ENCODE peak calls at places on chromosome 17, in ten cellular contexts. L, V, A, P, J, R, N, Z, W and K are unnamed samples.

GRCh38 chr17:15456972-15457722 is 10.3 kb downstream of the CDRT4 start:
- DNase-seq in L (no peak), V (no peak), J (no peak), R (peak), A (peak), W (no peak), N (peak), Z (peak), P (peak), K (peak)

GRCh38 chr17:19538095-19539039 is 4.7 kb downstream of the SLC47A1 start:
- DNase-seq in R (peak), W (no peak), L (no peak), A (no peak), Z (no peak), N (peak), J (no peak), V (peak), P (peak), K (no peak)

GRCh38 chr17:56939869-56940484 is 20.9 kb downstream of the COIL start:
- DNase-seq in P (no peak), J (no peak), V (peak), L (peak), N (no peak), R (no peak), A (no peak), W (no peak), Z (peak), K (peak)

GRCh38 chr17:58328195-58329034 is at the start of gene TSPOAP1:
- DNase-seq in V (peak), R (no peak), P (no peak), W (no peak), J (peak), N (no peak), L (peak), A (no peak), Z (no peak), K (no peak)

GRCh38 chr17:50464736-50465135 is 3.9 kb downstream of the CHAD start:
- DNase-seq in P (no peak), R (peak), J (peak), Z (no peak), V (no peak), A (no peak), N (no peak), L (no peak), W (no peak), K (no peak)

GRCh38 chr17:47254403-47254943 is 846 bp downstream of the ITGB3 start:
- DNase-seq in A (no peak), L (no peak), Z (no peak), P (no peak), N (no peak), V (peak), J (no peak), R (no peak), W (no peak), K (no peak)

GRCh38 chr17:64007838-64008282 is 9.7 kb downstream of the PRR29 start:
- DNase-seq in Z (no peak), J (no peak), W (peak), P (no peak), R (no peak), V (no peak), A (no peak), L (no peak), N (no peak), K (no peak)

GRCh38 chr17:79026345-79027273 is 2.6 kb downstream of the C1QTNF1 start:
- DNase-seq in W (peak), N (no peak), J (no peak), R (peak), L (no peak), V (no peak), A (peak), P (peak), Z (peak), K (peak)

GRCh38 chr17:53186004-53186403 is 636.7 kb upstream of the KIF2B start:
- DNase-seq in Z (no peak), R (no peak), J (no peak), V (peak), P (no peak), N (no peak), W (no peak), A (no peak), L (no peak), K (no peak)

GRCh38 chr17:40846515-40847155 is 20.4 kb downstream of the KRT12 start:
- DNase-seq in L (no peak), W (no peak), V (no peak), N (no peak), Z (peak), A (no peak), P (no peak), R (no peak), J (no peak), K (peak)

GRCh38 chr17:62380253-62380652 is at the start of gene EFCAB3:
- DNase-seq in L (no peak), N (no peak), V (no peak), Z (no peak), J (no peak), W (no peak), R (no peak), P (no peak), A (no peak), K (no peak)

GRCh38 chr17:44982113-44982702 is 14.1 kb upstream of the C1QL1 start:
- DNase-seq in Z (no peak), J (no peak), A (no peak), P (no peak), N (no peak), L (no peak), R (no peak), W (no peak), V (no peak), K (no peak)

GRCh38 chr17:57876023-57876865 is 26.4 kb upstream of the MRPS23 start:
- DNase-seq in N (no peak), Z (no peak), P (no peak), L (no peak), R (no peak), V (peak), W (no peak), A (no peak), J (no peak), K (no peak)

GRCh38 chr17:50661795-50662391 is 27.2 kb downstream of the ABCC3 start:
- DNase-seq in A (no peak), P (peak), W (peak), N (peak), R (no peak), Z (peak), L (no peak), V (peak), J (peak), K (peak)

GRCh38 chr17:67491009-67491677 is 114.1 kb downstream of the PITPNC1 start:
- DNase-seq in V (peak), P (peak), N (peak), L (peak), Z (peak), R (peak), W (peak), A (peak), J (peak), K (peak)

GRCh38 chr17:27588354-27588753 is 42.6 kb upstream of the LGALS9 start:
- DNase-seq in N (no peak), P (no peak), Z (no peak), R (peak), J (no peak), W (no peak), V (no peak), A (no peak), L (no peak), K (no peak)

GRCh38 chr17:35765086-35765710 is 4.5 kb downstream of the C17orf50 start:
- DNase-seq in V (no peak), L (peak), P (no peak), Z (no peak), R (no peak), J (peak), W (no peak), N (no peak), A (no peak), K (no peak)

GRCh38 chr17:55873017-55873758 is 122.3 kb downstream of the PCTP start:
- DNase-seq in L (no peak), Z (no peak), V (no peak), N (no peak), R (no peak), A (no peak), W (no peak), P (no peak), J (no peak), K (no peak)

GRCh38 chr17:68291836-68292688 is 767 bp downstream of the ARSG start:
- DNase-seq in L (peak), A (peak), N (peak), J (peak), R (peak), P (peak), Z (peak), V (peak), W (peak), K (peak)

GRCh38 chr17:38598536-38598935 is 7.2 kb downstream of the SRCIN1 start:
- DNase-seq in N (no peak), L (peak), Z (peak), R (no peak), P (no peak), V (peak), J (no peak), A (no peak), W (peak), K (peak)

GRCh38 chr17:28807925-28808641 is 34.5 kb downstream of the FAM222B start:
- DNase-seq in P (peak), A (no peak), L (no peak), Z (peak), N (peak), R (no peak), J (no peak), W (no peak), V (no peak), K (peak)

GRCh38 chr17:78899361-78900260 is 3.4 kb downstream of the CEP295NL start:
- DNase-seq in W (no peak), L (peak), Z (no peak), P (no peak), A (peak), V (peak), J (peak), N (no peak), R (peak), K (no peak)

GRCh38 chr17:78462148-78462547 is 83.7 kb downstream of the PGS1 start:
- DNase-seq in L (no peak), A (no peak), J (no peak), Z (no peak), P (no peak), R (no peak), N (no peak), V (no peak), W (no peak), K (no peak)

GRCh38 chr17:40306395-40306794 is 2.6 kb upstream of the RARA start:
- DNase-seq in L (no peak), P (no peak), V (no peak), J (no peak), Z (no peak), N (no peak), A (no peak), R (no peak), W (no peak), K (no peak)

GRCh38 chr17:50558955-50559614 is 1.4 kb upstream of the CACNA1G start:
- DNase-seq in J (peak), V (peak), W (peak), N (no peak), Z (no peak), A (no peak), R (no peak), L (peak), P (no peak), K (no peak)

GRCh38 chr17:44916059-44916780 is 920 bp upstream of the GFAP start:
- DNase-seq in A (no peak), J (peak), R (no peak), W (no peak), N (no peak), Z (no peak), L (peak), P (no peak), V (no peak), K (no peak)

GRCh38 chr17:44565866-44566443 is 8.7 kb downstream of the FZD2 start:
- DNase-seq in A (no peak), Z (no peak), W (no peak), V (peak), J (no peak), L (no peak), P (no peak), N (no peak), R (no peak), K (no peak)

GRCh38 chr17:9467518-9467917 is 108.1 kb downstream of the STX8 start:
- DNase-seq in L (peak), N (no peak), P (no peak), Z (no peak), J (no peak), A (no peak), V (peak), R (no peak), W (no peak), K (no peak)

GRCh38 chr17:77404812-77405581 is 264.2 kb downstream of the SEC14L1 start:
- DNase-seq in W (peak), N (peak), J (no peak), R (peak), V (no peak), L (no peak), Z (peak), P (peak), A (no peak), K (peak)

GRCh38 chr17:13102477-13102876 is 84.7 kb upstream of the ELAC2 start:
- DNase-seq in R (no peak), Z (no peak), A (no peak), W (no peak), J (no peak), P (no peak), N (no peak), L (no peak), V (no peak), K (no peak)

GRCh38 chr17:6305613-6306360 is 129.1 kb downstream of the AIPL1 start:
- DNase-seq in L (no peak), W (no peak), P (no peak), A (no peak), Z (no peak), V (no peak), J (no peak), R (no peak), N (no peak), K (no peak)

GRCh38 chr17:78529251-78529650 is 47.9 kb downstream of the DNAH17 start:
- DNase-seq in N (no peak), L (no peak), Z (no peak), A (no peak), P (no peak), R (no peak), W (no peak), J (peak), V (no peak), K (no peak)

GRCh38 chr17:78358538-78359215 is 1.2 kb downstream of the SOCS3 start:
- DNase-seq in V (peak), L (peak), P (no peak), Z (no peak), J (no peak), A (peak), W (peak), R (peak), N (no peak), K (peak)

GRCh38 chr17:15255713-15256454 is 9.2 kb downstream of the PMP22 start:
- DNase-seq in P (no peak), Z (peak), L (no peak), J (no peak), A (no peak), W (no peak), V (no peak), R (peak), N (peak), K (no peak)

GRCh38 chr17:2171725-2172446 is 117.0 kb downstream of the HIC1 start:
- DNase-seq in J (no peak), P (peak), R (peak), Z (peak), L (no peak), V (peak), A (peak), W (peak), N (peak), K (peak)

GRCh38 chr17:77498875-77499698 is 358.3 kb downstream of the SEC14L1 start:
- DNase-seq in P (no peak), W (no peak), Z (no peak), R (peak), N (peak), L (no peak), V (no peak), J (no peak), A (no peak), K (no peak)

GRCh38 chr17:57106107-57106835 is 21.2 kb downstream of the AKAP1 start:
- DNase-seq in N (no peak), A (peak), V (peak), Z (no peak), P (no peak), R (peak), W (no peak), J (no peak), L (peak), K (no peak)

GRCh38 chr17:38741853-38742421 is 6.2 kb downstream of the PCGF2 start:
- DNase-seq in V (no peak), Z (no peak), P (no peak), W (peak), A (no peak), L (no peak), N (no peak), R (peak), J (no peak), K (peak)

GRCh38 chr17:54736573-54736972 is 164.1 kb upstream of the TOM1L1 start:
- DNase-seq in J (no peak), L (no peak), Z (no peak), V (no peak), A (no peak), P (no peak), R (no peak), W (no peak), N (no peak), K (no peak)

DNA sequence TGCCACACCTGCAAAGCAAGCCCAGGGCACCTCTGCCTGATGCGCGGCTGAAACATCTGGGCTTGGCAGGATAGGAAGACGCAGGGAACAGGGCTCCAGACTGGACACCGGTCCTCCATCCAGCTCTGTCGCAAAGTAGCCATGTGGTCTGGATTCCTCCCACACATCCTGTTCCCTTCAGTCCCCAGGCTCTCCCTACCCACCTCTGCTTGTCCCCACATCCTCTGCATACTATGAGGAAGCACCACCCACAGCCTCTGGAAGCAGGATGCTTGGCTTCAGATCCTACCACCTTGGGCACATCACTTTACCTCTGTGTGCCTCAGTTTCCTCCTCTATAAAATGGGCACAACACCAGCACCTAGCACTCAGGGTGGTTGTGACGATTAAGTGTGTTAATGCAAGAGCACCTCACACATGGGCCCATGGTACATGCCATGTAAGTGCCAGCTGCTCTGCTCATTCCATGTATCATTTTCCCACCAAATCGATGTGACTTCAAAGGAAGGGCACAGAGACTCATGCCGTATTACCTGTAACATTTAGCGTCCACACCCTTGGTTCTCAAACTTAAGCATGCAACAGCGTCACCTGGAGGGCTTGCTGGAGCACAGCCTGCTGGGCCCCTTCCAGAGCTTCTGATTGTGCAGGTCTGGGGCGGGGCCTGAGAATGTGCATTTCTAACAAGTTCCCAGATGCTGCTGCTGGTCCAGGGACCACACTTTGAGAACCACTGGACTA is 138.6 kb upstream of the SDK2 start:
- DNase-seq in R (no peak), A (no peak), Z (no peak), N (no peak), L (peak), J (no peak), V (peak), W (peak), P (no peak), K (no peak)
- TF ChIP-seq CTCF in R (no peak), A (no peak), Z (no peak), N (no peak), L (peak), J (no peak), V (peak), W (peak), P (no peak), K (no peak)

DNA sequence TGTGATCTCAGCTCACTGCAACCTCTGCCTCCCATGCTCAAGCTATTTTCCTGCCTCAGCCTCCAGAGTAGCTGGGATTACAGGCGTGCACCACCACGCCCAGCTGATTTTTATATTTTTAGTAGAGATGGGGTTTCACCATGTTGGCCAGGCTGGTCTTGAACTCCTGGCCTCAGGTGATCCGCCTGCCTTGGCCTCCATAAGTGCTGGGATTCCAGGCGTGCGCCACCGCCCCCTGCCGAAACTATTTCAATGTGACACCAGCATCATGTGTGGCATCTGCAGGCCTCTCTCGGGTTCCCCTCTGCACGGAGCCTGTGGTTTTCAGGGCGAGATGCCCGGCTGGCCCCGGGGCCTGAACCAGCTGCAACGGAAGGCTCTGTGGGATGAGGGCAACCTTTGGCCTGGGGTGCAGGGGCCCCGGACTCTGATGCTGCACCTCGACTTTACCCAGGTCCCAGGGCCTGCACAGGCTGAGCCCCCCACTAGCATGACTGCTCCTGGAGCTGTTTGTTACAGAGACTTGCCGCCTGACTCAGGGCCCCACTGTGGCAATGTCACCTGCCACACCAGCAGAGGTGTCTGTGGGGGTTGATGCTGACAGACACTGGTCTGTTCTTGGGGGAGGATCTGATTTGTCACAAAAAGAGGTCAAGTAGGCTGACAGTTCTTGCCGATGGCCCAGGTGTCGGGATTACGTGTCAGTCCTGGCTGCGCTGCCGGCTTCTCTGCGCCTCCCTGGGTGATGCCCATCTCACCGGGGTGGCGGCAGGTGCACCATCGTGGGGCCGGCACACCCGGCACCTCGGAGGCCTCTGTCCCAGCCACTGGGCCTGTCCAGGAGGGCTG is 8.6 kb upstream of the TEX19 start:
- DNase-seq in A (peak), N (no peak), Z (no peak), W (no peak), R (peak), J (no peak), V (peak), P (no peak), L (no peak), K (no peak)
- TF ChIP-seq CTCF in A (no peak), N (no peak), Z (no peak), W (no peak), R (no peak), J (no peak), V (peak), P (no peak), L (no peak), K (no peak)

DNA sequence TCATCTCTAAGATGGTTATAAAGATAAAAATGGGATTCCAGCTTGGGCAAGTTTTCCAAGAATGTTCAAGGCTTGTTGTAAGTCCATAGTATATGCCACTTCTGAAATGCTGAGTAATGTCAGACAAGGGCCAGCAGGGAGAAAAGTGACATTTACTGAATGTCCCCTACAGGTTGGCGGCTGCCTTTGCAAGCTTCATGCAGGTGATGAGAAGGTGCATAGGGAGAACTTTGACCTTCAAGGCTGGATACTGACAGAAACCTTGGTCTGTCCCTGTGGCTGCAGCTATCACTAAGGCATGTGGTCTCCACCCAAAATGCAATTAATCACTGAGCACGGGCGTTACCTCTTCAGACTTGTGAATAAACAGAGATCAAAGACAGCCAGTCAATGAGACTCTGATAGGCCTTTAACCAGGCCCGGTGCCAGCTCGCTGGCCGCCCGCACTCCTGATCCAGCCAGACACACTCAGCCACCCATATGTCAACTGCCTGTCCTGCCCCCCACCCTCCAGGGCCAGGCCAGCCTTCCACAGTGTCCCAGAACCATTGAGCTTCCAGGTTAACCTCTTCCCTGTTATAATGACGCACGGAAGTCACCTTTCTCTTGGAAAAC is 26.9 kb upstream of the AXIN2 start:
- DNase-seq in L (no peak), N (no peak), R (no peak), J (peak), W (peak), Z (no peak), A (peak), P (no peak), V (no peak), K (no peak)
- TF ChIP-seq CTCF in L (no peak), N (no peak), R (no peak), J (no peak), W (no peak), Z (no peak), A (no peak), P (no peak), V (no peak), K (peak)

GRCh38 chr17:80968602-80969029 is 23.0 kb upstream of the CHMP6 start:
- DNase-seq in Z (no peak), J (no peak), L (no peak), N (peak), R (peak), V (no peak), W (no peak), P (peak), A (no peak), K (no peak)
- TF ChIP-seq CTCF in Z (no peak), J (no peak), L (no peak), N (no peak), R (no peak), V (no peak), W (no peak), P (no peak), A (no peak), K (no peak)